ENCODE peak calls at places on chromosome 15, in four cellular contexts. Y is K562, U is IMR-90, X is endothelial cell of umbilical vein. S is an unnamed sample.

GRCh38 chr15:90481023-90481422 is 48.7 kb upstream of the CRTC3 start:
- DNase-seq in X (no peak), U (no peak), Y (no peak), S (no peak)

GRCh38 chr15:89907289-89907688 is 5.5 kb downstream of the ARPIN start:
- DNase-seq in Y (no peak), X (no peak), U (peak; percentile 34), S (no peak)

GRCh38 chr15:47944911-47945310 is 175.9 kb upstream of the SLC24A5 start:
- DNase-seq in X (no peak), Y (no peak), U (no peak), S (no peak)

GRCh38 chr15:52783929-52784798 is 6.0 kb downstream of the ONECUT1 start:
- DNase-seq in U (no peak), Y (peak; percentile 59), X (peak; percentile 17), S (no peak)

GRCh38 chr15:67199881-67200763 is 54.3 kb downstream of the AAGAB start:
- DNase-seq in Y (no peak), U (peak; percentile 76), X (no peak), S (no peak)

GRCh38 chr15:95086543-95087252 is 855.3 kb downstream of the MCTP2 start:
- DNase-seq in X (peak; percentile 56), Y (no peak), U (peak; percentile 76), S (no peak)

GRCh38 chr15:83108266-83109219 is 1.1 kb downstream of the TM6SF1 start:
- DNase-seq in X (peak; percentile 90), U (peak; percentile 52), Y (no peak), S (peak; percentile 24)

GRCh38 chr15:69629631-69630161 is 177.1 kb downstream of the RPLP1 start:
- DNase-seq in X (no peak), Y (no peak), U (no peak), S (no peak)

GRCh38 chr15:101500865-101501551 is 11.5 kb upstream of the PCSK6 start:
- DNase-seq in Y (no peak), X (no peak), U (no peak), S (no peak)

GRCh38 chr15:42457445-42458442 is 33.2 kb downstream of the ZNF106 start:
- DNase-seq in U (peak; percentile 94), X (peak; percentile 83), Y (no peak), S (peak; percentile 45)

GRCh38 chr15:30984542-30984941 is 6.9 kb downstream of the MTMR10 start:
- DNase-seq in Y (no peak), U (no peak), X (peak; percentile 49), S (no peak)
- TF ChIP-seq FOS in Y (no peak), U (no peak), X (no peak), S (no peak)

DNA sequence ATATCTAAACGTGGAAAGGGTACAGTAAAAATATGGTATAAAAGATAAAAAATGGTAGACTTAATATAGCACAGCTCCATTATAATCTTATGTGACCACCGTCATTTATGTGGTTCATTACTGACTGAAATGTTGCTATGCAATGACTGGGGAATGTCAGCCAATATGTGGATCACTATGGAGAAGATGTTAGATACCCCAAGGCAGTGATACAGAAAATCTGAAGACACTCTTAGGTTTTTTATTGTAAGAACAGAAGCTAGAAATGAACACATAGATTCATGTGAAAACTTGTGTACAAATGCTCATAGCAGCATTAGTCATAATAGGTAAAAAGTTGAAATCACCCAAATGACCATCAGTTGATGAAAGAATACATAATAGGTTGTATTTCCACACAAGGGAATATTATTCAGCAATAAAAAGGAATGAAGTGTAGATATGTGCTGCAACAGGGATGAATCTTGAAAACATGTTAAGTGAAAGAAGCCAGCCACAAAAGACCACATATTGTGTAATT is 18.4 kb downstream of the MEF2A start:
- DNase-seq in Y (no peak), U (no peak), X (no peak), S (no peak)
- TF ChIP-seq FOS in Y (no peak), U (no peak), X (no peak), S (no peak)

DNA sequence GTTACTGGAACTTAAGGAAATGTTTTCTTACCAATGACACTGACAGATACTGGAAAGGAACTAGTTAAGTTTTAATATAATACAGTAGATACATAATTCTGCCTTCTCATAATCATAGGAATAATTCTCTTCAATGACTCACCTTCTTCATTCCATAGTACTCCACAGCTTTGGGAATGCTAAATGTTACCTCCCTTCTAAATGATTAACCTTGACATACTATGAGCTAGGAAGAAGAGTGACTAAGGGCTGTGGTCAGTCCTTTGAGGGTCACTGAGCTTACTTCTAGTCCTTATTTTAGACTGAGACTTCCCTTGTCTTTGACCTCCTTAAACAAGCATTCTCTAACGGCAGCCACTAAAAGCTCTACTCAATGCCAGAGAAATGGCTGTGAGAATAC is 69.6 kb upstream of the PPIB start:
- DNase-seq in U (peak; percentile 83), Y (no peak), X (no peak), S (no peak)
- TF ChIP-seq FOS in U (peak; percentile 21), Y (no peak), X (peak; percentile 42), S (no peak)

DNA sequence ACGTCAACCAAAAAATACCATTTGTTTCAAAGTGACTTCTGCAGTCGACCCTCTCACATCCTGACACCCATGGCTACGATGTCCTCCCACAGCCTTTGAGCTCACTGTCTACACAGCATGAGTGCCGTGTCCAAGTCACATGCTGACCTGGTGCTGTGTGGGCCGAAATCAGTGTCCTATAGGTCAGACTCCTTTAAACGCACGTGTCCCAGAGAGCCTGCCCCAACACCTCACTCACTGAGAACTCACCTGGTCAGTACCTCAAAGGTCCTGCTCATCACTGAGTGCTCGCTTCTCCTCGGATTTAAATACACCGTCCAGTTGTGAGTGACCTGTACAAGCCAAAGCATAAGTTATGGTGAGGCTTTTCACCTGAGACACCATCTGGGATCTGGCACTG is 83.3 kb downstream of the OCA2 start:
- DNase-seq in X (no peak), U (no peak), Y (no peak), S (no peak)
- TF ChIP-seq FOS in X (no peak), U (no peak), Y (no peak), S (no peak)

S was measured in GM12878.